ENCODE peak calls at places on chromosomes 4 and X, in five cellular contexts. E is mammary epithelial cell; G is esophagus squamous epithelium; F is upper lobe of left lung; J is effector memory CD4-positive, alpha-beta T cell. K is an unnamed sample. For H3K36me3 and H3K9me3, the result is how much of the 10 kb centered on the place peaks cover.

GRCh38 chrX:129523076-129524055 is at the start of gene SMARCA1:
- DNase-seq in E (no peak), G (no peak), F (peak), J (no peak), K (peak)

GRCh38 chr4:148868207-148868606 is 426.0 kb upstream of the NR3C2 start:
- DNase-seq in E (no peak), G (no peak), F (peak), J (no peak), K (no peak)

GRCh38 chr4:26496207-26496783 is 6.0 kb upstream of the CCKAR start:
- DNase-seq in E (no peak), G (no peak), F (no peak), J (no peak), K (peak)

GRCh38 chrX:41300758-41301437 is 33.1 kb upstream of the DDX3X start:
- DNase-seq in E (no peak), G (no peak), F (no peak), J (no peak), K (peak)

GRCh38 chr4:106092361-106093040 is 197.2 kb downstream of the NPNT start:
- DNase-seq in E (no peak), G (no peak), F (peak), J (no peak), K (no peak)

GRCh38 chr4:21888195-21888976 is 60.2 kb downstream of the KCNIP4 start:
- DNase-seq in E (peak), G (no peak), F (no peak), J (no peak), K (peak)

GRCh38 chr4:173835863-173836262 is 305.8 kb upstream of the HAND2 start:
- DNase-seq in E (peak), G (no peak), F (no peak), J (no peak), K (peak)

GRCh38 chrX:155094468-155095061 is 23.3 kb downstream of the BRCC3 start:
- DNase-seq in E (peak), G (no peak), F (no peak), J (no peak), K (no peak)

GRCh38 chrX:46236411-46236810 is 308.8 kb downstream of the ZNF674 start:
- DNase-seq in E (no peak), G (no peak), F (no peak), J (no peak), K (no peak)

GRCh38 chrX:130299279-130300009 is 30.7 kb upstream of the ZNF280C start:
- DNase-seq in E (no peak), G (no peak), F (peak), J (no peak), K (no peak)

GRCh38 chrX:23503835-23504539 is 163.3 kb upstream of the PRDX4 start:
- DNase-seq in E (peak), G (no peak), F (no peak), J (no peak), K (peak)

GRCh38 chr4:98564847-98565246 is 93.6 kb downstream of the TSPAN5 start:
- DNase-seq in E (no peak), G (no peak), F (no peak), J (no peak), K (no peak)

GRCh38 chr4:75920327-75920726 is 18.1 kb upstream of the PPEF2 start:
- DNase-seq in E (no peak), G (no peak), F (peak), J (no peak), K (no peak)

GRCh38 chr4:75924309-75924708 is 16.5 kb downstream of the NAAA start:
- DNase-seq in E (no peak), G (no peak), F (no peak), J (no peak), K (no peak)

GRCh38 chr4:75919914-75920313 is 17.7 kb upstream of the PPEF2 start:
- DNase-seq in E (no peak), G (no peak), F (no peak), J (no peak), K (peak)

GRCh38 chr4:75922588-75922987 is 18.2 kb downstream of the NAAA start:
- DNase-seq in E (no peak), G (no peak), F (no peak), J (no peak), K (no peak)

GRCh38 chr4:75921910-75922309 is 18.9 kb downstream of the NAAA start:
- DNase-seq in E (no peak), G (no peak), F (no peak), J (no peak), K (no peak)
- H3K36me3 ChIP-seq in E (under half), G (under half), F (under half), J (half or more), K (under half)

DNA sequence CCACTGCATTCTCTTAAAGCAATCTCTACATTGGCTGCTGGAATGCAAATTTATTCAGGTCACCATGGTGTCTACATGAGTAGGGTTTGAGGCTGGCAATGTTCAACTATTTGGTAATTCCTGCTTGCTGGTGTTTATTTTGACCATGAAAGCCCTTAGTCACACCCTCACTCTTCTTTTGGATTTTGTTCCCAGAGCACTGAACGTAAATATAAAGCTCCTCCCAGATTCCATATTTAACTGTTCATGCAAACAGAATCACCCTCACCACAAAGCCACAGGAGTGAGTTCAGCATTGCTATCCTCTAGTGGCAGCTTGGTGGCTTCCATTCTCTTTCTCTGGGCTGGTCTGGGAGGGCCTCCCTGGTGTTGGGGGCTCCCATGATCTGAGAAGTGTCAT is 82.8 kb downstream of the LNX1 start:
- DNase-seq in E (peak), G (no peak), F (no peak), J (no peak), K (peak)
- H3K4me3 ChIP-seq in E (no peak), G (no peak), F (no peak), J (no peak), K (peak)

GRCh38 chr4:18937080-18937479 is 915.5 kb upstream of the LCORL start:
- DNase-seq in E (no peak), G (no peak), F (no peak), J (no peak), K (no peak)

GRCh38 chr4:18934197-18934596 is 912.6 kb upstream of the LCORL start:
- DNase-seq in E (peak), G (no peak), F (no peak), J (no peak), K (no peak)

GRCh38 chr4:18937746-18938145 is 916.2 kb upstream of the LCORL start:
- DNase-seq in E (no peak), G (no peak), F (no peak), J (no peak), K (no peak)

GRCh38 chr4:18938343-18939109 is 917.0 kb upstream of the LCORL start:
- DNase-seq in E (no peak), G (no peak), F (no peak), J (no peak), K (no peak)

GRCh38 chr4:18935956-18936355 is 914.4 kb upstream of the LCORL start:
- DNase-seq in E (no peak), G (no peak), F (no peak), J (no peak), K (no peak)
- H3K9me3 ChIP-seq in E (under half), G (under half), F (under half), J (under half), K (under half)

GRCh38 chr4:1991596-1992434 is 17.0 kb downstream of the NELFA start:
- DNase-seq in E (peak), G (no peak), F (peak), J (no peak), K (no peak)

GRCh38 chr4:1991087-1991486 is 17.7 kb downstream of the NELFA start:
- DNase-seq in E (no peak), G (no peak), F (no peak), J (no peak), K (no peak)

GRCh38 chr4:1989533-1990347 is 19.0 kb downstream of the NELFA start:
- DNase-seq in E (no peak), G (no peak), F (peak), J (no peak), K (no peak)

GRCh38 chr4:1990348-1990645 is 18.5 kb downstream of the NELFA start:
- DNase-seq in E (no peak), G (no peak), F (peak), J (no peak), K (no peak)

DNA sequence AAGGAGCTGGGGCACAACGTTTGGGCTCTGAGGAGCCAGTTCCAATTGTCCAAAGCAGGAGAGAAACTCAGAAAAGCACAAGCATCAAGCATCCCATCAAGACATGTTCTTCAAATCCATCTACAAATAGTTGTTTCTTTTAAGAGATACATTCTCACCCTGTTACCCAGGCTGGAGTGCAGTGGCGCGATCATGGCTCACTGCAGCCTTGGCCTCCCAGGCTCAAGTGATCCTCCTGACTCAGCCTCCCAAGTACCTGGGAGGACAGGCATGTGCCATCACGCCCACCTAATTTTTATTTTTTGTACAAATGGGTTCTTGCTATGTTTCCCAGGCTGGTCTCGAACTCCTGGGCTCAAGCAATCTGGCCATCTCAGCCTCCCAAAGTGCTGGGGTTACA is 18.1 kb downstream of the NELFA start:
- DNase-seq in E (no peak), G (no peak), F (no peak), J (no peak), K (no peak)
- H3K36me3 ChIP-seq in E (under half), G (under half), F (half or more), J (half or more), K (under half)

GRCh38 chrX:14065800-14066199 is 36.1 kb upstream of the GEMIN8 start:
- DNase-seq in E (no peak), G (no peak), F (peak), J (no peak), K (no peak)

GRCh38 chrX:14062524-14062923 is 32.8 kb upstream of the GEMIN8 start:
- DNase-seq in E (no peak), G (no peak), F (no peak), J (no peak), K (no peak)

GRCh38 chrX:14064632-14065432 is 35.1 kb upstream of the GEMIN8 start:
- DNase-seq in E (peak), G (no peak), F (no peak), J (no peak), K (no peak)
- H3K4me3 ChIP-seq in E (no peak), G (no peak), F (no peak), J (no peak), K (no peak)

GRCh38 chrX:143298663-143299241 is 218.5 kb downstream of the SPANXN3 start:
- DNase-seq in E (no peak), G (no peak), F (no peak), J (no peak), K (no peak)
- H3K9me3 ChIP-seq in E (under half), G (under half), F (under half), J (under half), K (under half)

DNA sequence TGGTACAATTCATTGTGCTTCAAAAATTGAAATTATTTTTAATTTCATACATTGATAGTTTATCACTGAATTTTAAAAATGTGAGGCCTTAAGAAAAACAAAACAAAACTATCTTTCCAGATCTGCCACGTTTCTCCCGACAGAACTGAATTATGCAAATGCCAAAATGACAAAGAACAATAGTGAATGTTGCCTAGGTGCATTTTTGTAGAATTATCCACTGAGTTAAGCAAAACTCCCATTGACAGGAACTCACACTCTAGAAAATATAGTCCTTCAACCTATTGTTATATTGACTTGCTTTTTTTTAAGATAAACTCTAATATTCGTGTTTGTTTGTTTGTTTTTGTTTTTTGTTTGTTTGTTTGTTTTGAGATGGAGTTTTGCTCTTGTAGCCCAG is 6.5 kb downstream of the PCGF3 start:
- DNase-seq in E (no peak), G (no peak), F (no peak), J (no peak), K (no peak)
- H3K36me3 ChIP-seq in E (under half), G (under half), F (under half), J (under half), K (under half)

DNA sequence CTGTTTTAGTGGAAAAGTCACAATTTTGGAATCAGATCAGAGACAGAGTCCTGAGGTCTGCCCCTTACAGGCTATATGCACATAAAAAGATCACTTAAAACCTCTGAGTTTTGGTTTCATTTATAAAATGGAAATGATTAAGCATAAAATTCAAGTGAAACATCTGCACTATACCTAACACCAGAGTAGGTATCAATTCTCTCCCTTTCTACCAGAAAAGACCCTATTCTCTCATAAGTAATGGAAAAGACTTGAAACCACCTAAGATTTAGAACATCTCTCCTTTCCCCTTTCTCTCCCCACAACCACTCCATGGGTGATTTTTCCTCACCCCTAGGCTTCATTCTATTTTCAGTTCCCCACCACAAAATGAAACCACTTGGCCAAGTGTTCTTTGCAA is 907 bp downstream of the LHFPL1 start:
- DNase-seq in E (no peak), G (no peak), F (no peak), J (no peak), K (no peak)
- H3K4me3 ChIP-seq in E (no peak), G (no peak), F (no peak), J (no peak), K (no peak)

GRCh38 chr4:4730214-4730613 is 129.3 kb upstream of the MSX1 start:
- DNase-seq in E (no peak), G (no peak), F (no peak), J (no peak), K (no peak)
- H3K9me3 ChIP-seq in E (under half), G (under half), F (under half), J (under half), K (under half)

GRCh38 chr4:7811536-7812190 is 128.0 kb downstream of the AFAP1 start:
- DNase-seq in E (peak), G (no peak), F (no peak), J (no peak), K (no peak)
- H3K36me3 ChIP-seq in E (under half), G (under half), F (under half), J (under half), K (half or more)